ENCODE peak calls at places on chromosomes 11 and 22, in nine cellular contexts. Q, U, Z, N, Y, F, W, I and V are unnamed samples.

GRCh38 chr11:79052539-79052938 is 388.3 kb downstream of the TENM4 start:
- DNase-seq in Q (no peak), U (no peak), Z (no peak), N (peak), Y (no peak), F (no peak), W (no peak), I (no peak), V (no peak)

GRCh38 chr11:77438487-77438886 is 35.4 kb downstream of the PAK1 start:
- DNase-seq in Q (no peak), U (no peak), Z (no peak), N (no peak), Y (no peak), F (no peak), W (no peak), I (no peak), V (no peak)

GRCh38 chr11:35794850-35795249 is 132.3 kb downstream of the TRIM44 start:
- DNase-seq in Q (no peak), U (no peak), Z (no peak), N (no peak), Y (peak), F (no peak), W (no peak), I (no peak), V (no peak)

GRCh38 chr11:44305643-44306468 is 4.1 kb downstream of the ALX4 start:
- DNase-seq in Q (peak), U (no peak), Z (no peak), N (peak), Y (no peak), F (no peak), W (no peak), I (peak), V (no peak)

GRCh38 chr11:58567889-58568512 is 7.7 kb downstream of the LPXN start:
- DNase-seq in Q (peak), U (no peak), Z (peak), N (peak), Y (peak), F (peak), W (no peak), I (peak), V (no peak)

GRCh38 chr11:12216100-12216499 is 105.7 kb downstream of the MICAL2 start:
- DNase-seq in Q (no peak), U (no peak), Z (peak), N (no peak), Y (no peak), F (no peak), W (no peak), I (no peak), V (no peak)

GRCh38 chr11:2305862-2306823 is 4.3 kb downstream of the TSPAN32 start:
- DNase-seq in Q (no peak), U (peak), Z (no peak), N (no peak), Y (no peak), F (peak), W (peak), I (no peak), V (no peak)

GRCh38 chr11:65506770-65507485 is 8.1 kb downstream of the MALAT1 start:
- DNase-seq in Q (peak), U (peak), Z (peak), N (no peak), Y (peak), F (peak), W (peak), I (peak), V (peak)

GRCh38 chr11:18322818-18323570 is 627 bp downstream of the GTF2H1 start:
- DNase-seq in Q (no peak), U (no peak), Z (no peak), N (no peak), Y (peak), F (no peak), W (no peak), I (no peak), V (no peak)

GRCh38 chr11:107259826-107260225 is 197.8 kb downstream of the CWF19L2 start:
- DNase-seq in Q (no peak), U (no peak), Z (no peak), N (no peak), Y (no peak), F (peak), W (no peak), I (no peak), V (no peak)

GRCh38 chr11:2769779-2770555 is 70.2 kb upstream of the KCNQ1OT1 start:
- DNase-seq in Q (no peak), U (peak), Z (peak), N (peak), Y (no peak), F (peak), W (no peak), I (no peak), V (no peak)

GRCh38 chr11:2743427-2744110 is 43.8 kb upstream of the KCNQ1OT1 start:
- DNase-seq in Q (no peak), U (peak), Z (no peak), N (no peak), Y (no peak), F (no peak), W (no peak), I (peak), V (no peak)

GRCh38 chr11:111604392-111605009 is 2.3 kb downstream of the SIK2 start:
- DNase-seq in Q (peak), U (no peak), Z (no peak), N (no peak), Y (peak), F (no peak), W (no peak), I (no peak), V (no peak)

GRCh38 chr11:48093795-48094642 is 113.7 kb downstream of the PTPRJ start:
- DNase-seq in Q (peak), U (no peak), Z (no peak), N (no peak), Y (no peak), F (no peak), W (no peak), I (no peak), V (no peak)

GRCh38 chr11:73387594-73388021 is 11.4 kb downstream of the RELT start:
- DNase-seq in Q (no peak), U (no peak), Z (no peak), N (no peak), Y (no peak), F (no peak), W (no peak), I (no peak), V (no peak)

GRCh38 chr11:20278727-20279126 is 84.8 kb upstream of the HTATIP2 start:
- DNase-seq in Q (no peak), U (no peak), Z (no peak), N (no peak), Y (no peak), F (no peak), W (no peak), I (no peak), V (no peak)

DNA sequence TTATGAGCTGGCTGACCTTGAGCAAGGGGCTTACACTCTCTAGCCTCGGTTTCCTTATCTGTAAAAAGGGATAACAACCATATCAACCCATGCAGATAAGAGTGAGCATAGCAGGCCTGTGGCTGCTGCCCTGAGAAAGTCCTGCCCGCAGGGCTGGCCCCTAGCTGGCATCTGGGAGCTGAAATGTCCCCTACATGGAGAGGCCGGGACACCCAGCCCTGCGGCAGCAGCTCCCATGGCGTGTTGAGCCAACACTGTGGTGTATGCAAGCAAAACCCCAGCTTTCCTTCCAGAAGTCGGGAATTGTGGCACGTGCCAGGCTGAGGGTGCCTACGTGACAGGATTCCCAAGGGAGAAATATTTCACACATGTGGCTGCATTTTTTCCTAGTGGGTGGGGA is 358.9 kb downstream of the CTTN start:
- DNase-seq in Q (no peak), U (no peak), Z (no peak), N (no peak), Y (no peak), F (no peak), W (no peak), I (no peak), V (no peak)
- TF ChIP-seq CTCF in Q (no peak), U (no peak), Z (no peak), N (no peak), Y (no peak), F (no peak), W (no peak), I (no peak), V (no peak)

DNA sequence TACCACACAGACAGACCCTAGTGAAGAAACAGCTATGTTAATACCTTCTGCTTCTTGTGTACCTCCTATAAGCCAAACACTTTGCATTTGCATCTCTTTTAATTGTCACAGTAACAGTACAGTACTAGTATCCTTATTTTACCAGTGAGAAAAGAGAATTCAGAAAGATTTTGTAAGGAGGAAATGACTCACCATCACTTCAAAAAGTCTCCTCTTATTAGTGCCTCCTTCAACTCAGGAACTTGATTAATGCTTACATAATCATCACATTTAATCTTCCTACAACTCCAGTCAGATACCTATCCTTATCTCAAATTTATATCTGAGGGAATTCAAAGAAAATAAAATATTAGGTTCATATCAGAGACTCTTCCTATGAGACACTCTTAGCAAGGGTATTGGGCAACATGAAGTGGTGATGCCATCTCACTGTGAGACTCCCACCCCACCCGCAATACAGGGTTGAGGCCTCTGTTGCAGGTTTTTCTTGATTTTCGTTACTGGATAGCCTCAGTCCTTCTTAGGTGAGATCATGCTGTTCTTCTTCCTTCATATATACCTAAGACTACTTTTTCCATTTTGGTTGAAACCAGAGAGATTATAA is 26.1 kb upstream of the CTSC start:
- DNase-seq in Q (no peak), U (no peak), Z (no peak), N (no peak), Y (peak), F (no peak), W (no peak), I (no peak), V (no peak)
- TF ChIP-seq CTCF in Q (no peak), U (no peak), Z (no peak), N (no peak), Y (no peak), F (no peak), W (no peak), I (no peak), V (no peak)

GRCh38 chr11:114215871-114216803 is 80.1 kb upstream of the NNMT start:
- DNase-seq in Q (no peak), U (no peak), Z (no peak), N (no peak), Y (no peak), F (peak), W (no peak), I (no peak), V (no peak)
- TF ChIP-seq CTCF in Q (no peak), U (no peak), Z (no peak), N (no peak), Y (no peak), F (no peak), W (no peak), I (no peak), V (no peak)

GRCh38 chr11:114059984-114060401 is 482 bp downstream of the ZBTB16 start:
- DNase-seq in Q (no peak), U (no peak), Z (no peak), N (no peak), Y (no peak), F (peak), W (no peak), I (peak), V (no peak)

GRCh38 chr11:114058871-114059277 is 637 bp upstream of the ZBTB16 start:
- DNase-seq in Q (no peak), U (no peak), Z (no peak), N (peak), Y (no peak), F (peak), W (no peak), I (peak), V (no peak)

GRCh38 chr11:114058026-114058706 is 1.3 kb upstream of the ZBTB16 start:
- DNase-seq in Q (no peak), U (no peak), Z (no peak), N (peak), Y (no peak), F (peak), W (no peak), I (peak), V (no peak)

GRCh38 chr11:114060402-114061052 is 1.0 kb downstream of the ZBTB16 start:
- DNase-seq in Q (peak), U (peak), Z (no peak), N (peak), Y (no peak), F (peak), W (no peak), I (peak), V (no peak)

GRCh38 chr11:114059278-114059983 is at the start of gene ZBTB16:
- DNase-seq in Q (no peak), U (peak), Z (peak), N (peak), Y (no peak), F (peak), W (no peak), I (peak), V (no peak)
- TF ChIP-seq CTCF in Q (no peak), U (peak), Z (peak), N (no peak), Y (peak), F (peak), W (no peak), I (no peak), V (peak)

DNA sequence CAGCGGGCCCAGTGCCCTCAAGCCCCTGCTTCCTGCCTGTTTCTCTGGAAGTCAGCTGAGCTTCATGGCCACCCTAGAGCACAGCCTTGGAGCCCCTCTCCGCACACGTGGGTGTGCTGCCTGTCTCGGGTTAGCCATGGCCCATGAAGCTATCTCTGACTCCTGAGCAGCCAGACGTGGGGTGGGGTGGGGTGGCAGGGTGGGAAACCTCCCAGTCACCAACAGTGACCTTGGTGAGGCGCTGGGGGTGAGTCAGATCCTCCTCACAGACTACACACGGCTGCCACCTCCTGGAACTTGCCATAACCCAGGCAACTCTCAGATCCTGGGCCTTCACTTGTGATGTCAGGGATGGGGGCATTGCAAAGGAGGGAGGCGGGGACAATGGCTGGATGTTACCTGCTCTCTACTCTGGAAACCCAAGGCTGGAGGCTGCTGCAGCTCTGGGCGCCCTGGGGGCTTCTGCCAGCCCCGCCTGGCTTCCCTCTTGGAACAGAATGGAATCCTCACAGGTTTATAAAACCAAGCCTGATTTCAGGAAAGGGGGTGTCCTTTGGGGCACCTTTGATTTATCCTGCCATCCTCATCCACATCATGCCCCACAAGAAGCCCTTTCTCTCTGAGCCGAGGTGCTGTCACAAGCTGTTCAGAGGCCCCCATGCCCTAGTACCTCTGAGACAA is 88.4 kb downstream of the SNX19 start:
- DNase-seq in Q (peak), U (peak), Z (no peak), N (peak), Y (peak), F (peak), W (no peak), I (no peak), V (no peak)
- TF ChIP-seq CTCF in Q (peak), U (peak), Z (peak), N (no peak), Y (peak), F (peak), W (peak), I (peak), V (peak)

GRCh38 chr22:27986937-27987336 is 67.9 kb upstream of the PITPNB start:
- DNase-seq in Q (no peak), U (no peak), Z (no peak), N (no peak), Y (no peak), F (no peak), W (no peak), I (no peak), V (no peak)
- TF ChIP-seq CTCF in Q (no peak), U (no peak), Z (no peak), N (no peak), Y (no peak), F (no peak), W (no peak), I (no peak), V (no peak)

GRCh38 chr11:62789576-62789975 is 2.2 kb downstream of the TMEM223 start:
- DNase-seq in Q (no peak), U (peak), Z (no peak), N (no peak), Y (no peak), F (no peak), W (no peak), I (no peak), V (no peak)

GRCh38 chr11:62786318-62787004 is 741 bp upstream of the TMEM179B start:
- DNase-seq in Q (peak), U (peak), Z (peak), N (peak), Y (peak), F (peak), W (no peak), I (peak), V (no peak)

GRCh38 chr11:62787005-62787759 is at the start of gene TMEM179B:
- DNase-seq in Q (peak), U (peak), Z (peak), N (peak), Y (peak), F (peak), W (peak), I (peak), V (peak)

GRCh38 chr11:62791501-62792192 is at the start of gene TMEM223:
- DNase-seq in Q (peak), U (peak), Z (peak), N (peak), Y (peak), F (peak), W (no peak), I (peak), V (no peak)

GRCh38 chr11:62788991-62789390 is 1.8 kb downstream of the TMEM179B start:
- DNase-seq in Q (no peak), U (peak), Z (no peak), N (no peak), Y (no peak), F (no peak), W (no peak), I (no peak), V (no peak)
- TF ChIP-seq CTCF in Q (no peak), U (no peak), Z (no peak), N (no peak), Y (peak), F (no peak), W (no peak), I (no peak), V (no peak)

DNA sequence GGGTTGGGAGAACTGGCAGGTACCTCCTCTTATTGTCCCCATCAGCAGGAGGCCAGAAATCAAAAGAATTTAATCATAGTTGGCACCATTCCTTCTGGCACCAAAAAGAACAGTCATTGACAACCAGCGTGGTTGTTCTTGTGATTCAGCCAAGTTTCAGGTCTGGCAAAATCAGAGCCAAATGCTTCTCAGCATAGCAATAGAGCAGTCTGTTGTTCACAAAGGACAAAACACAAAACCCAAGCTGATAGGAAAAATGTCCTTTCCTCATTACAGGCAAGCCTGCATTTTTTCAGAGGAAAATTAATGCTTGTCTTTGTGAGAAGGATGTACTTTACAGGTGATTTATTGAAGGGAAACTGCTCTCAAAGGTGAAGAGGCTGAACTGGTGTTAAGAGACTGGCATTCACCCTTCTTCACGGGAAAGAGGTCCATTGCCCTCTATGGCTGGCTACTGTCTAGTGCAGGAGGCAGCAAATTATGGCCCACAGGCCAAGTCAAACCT is 241.8 kb upstream of the ARHGAP42 start:
- DNase-seq in Q (no peak), U (no peak), Z (peak), N (no peak), Y (peak), F (no peak), W (no peak), I (no peak), V (peak)
- TF ChIP-seq CTCF in Q (no peak), U (peak), Z (no peak), N (no peak), Y (no peak), F (no peak), W (no peak), I (no peak), V (peak)

GRCh38 chr11:126407101-126407521 is 51.6 kb downstream of the ST3GAL4 start:
- DNase-seq in Q (no peak), U (peak), Z (no peak), N (no peak), Y (no peak), F (no peak), W (no peak), I (no peak), V (no peak)

GRCh38 chr11:126406368-126406767 is 50.9 kb downstream of the ST3GAL4 start:
- DNase-seq in Q (no peak), U (peak), Z (no peak), N (no peak), Y (no peak), F (no peak), W (no peak), I (no peak), V (no peak)

GRCh38 chr11:126404367-126404766 is 48.9 kb downstream of the ST3GAL4 start:
- DNase-seq in Q (no peak), U (no peak), Z (no peak), N (no peak), Y (peak), F (no peak), W (no peak), I (no peak), V (no peak)

GRCh38 chr11:126405374-126405773 is 49.9 kb downstream of the ST3GAL4 start:
- DNase-seq in Q (peak), U (no peak), Z (no peak), N (no peak), Y (peak), F (no peak), W (no peak), I (no peak), V (no peak)

GRCh38 chr11:126405906-126406305 is 50.4 kb downstream of the ST3GAL4 start:
- DNase-seq in Q (peak), U (peak), Z (no peak), N (no peak), Y (peak), F (no peak), W (no peak), I (no peak), V (no peak)
- TF ChIP-seq CTCF in Q (no peak), U (no peak), Z (no peak), N (no peak), Y (no peak), F (no peak), W (no peak), I (no peak), V (no peak)

DNA sequence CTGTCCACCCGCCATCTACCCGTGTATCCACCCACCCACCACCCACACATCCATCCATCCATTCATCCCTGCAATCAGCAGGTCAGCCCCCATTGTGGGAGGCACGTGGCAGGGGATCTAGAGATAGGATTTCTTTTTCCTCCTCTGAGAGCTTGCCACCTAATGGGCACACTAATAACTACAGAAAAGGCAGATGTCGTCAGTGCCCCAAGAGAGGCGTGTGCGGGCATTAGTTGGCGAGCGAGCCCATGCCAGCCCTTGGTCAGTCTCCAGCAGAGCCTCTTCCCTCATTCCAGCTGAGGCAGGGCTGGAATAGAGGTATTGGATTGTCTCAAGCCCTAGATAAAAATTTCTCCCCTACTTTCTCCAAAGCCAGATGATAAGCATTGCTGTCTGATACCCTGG is 9.7 kb downstream of the USP2 start:
- DNase-seq in Q (no peak), U (peak), Z (no peak), N (no peak), Y (peak), F (peak), W (no peak), I (peak), V (no peak)
- TF ChIP-seq CTCF in Q (no peak), U (peak), Z (peak), N (no peak), Y (peak), F (peak), W (peak), I (no peak), V (peak)